ENCODE peak calls at places on chromosome 20, in five cellular contexts. R, U, T, F and N are unnamed samples.

GRCh38 chr20:1844723-1845523 is 50.3 kb upstream of the SIRPA start:
- DNase-seq in R (peak; percentile 61), U (peak; percentile 93), T (peak; percentile 92), F (peak; percentile 55), N (no peak)

GRCh38 chr20:55211481-55211880 is 736.1 kb downstream of the DOK5 start:
- DNase-seq in R (no peak), U (no peak), T (no peak), F (no peak), N (no peak)

GRCh38 chr20:40993794-40994540 is 34.7 kb upstream of the TOP1 start:
- DNase-seq in R (no peak), U (no peak), T (no peak), F (no peak), N (no peak)

GRCh38 chr20:20946122-20946759 is 159.9 kb downstream of the LINC00237 start:
- DNase-seq in R (no peak), U (no peak), T (no peak), F (peak; percentile 1), N (no peak)

GRCh38 chr20:51979226-51979625 is 176.9 kb upstream of the SALL4 start:
- DNase-seq in R (no peak), U (no peak), T (peak; percentile 31), F (no peak), N (no peak)

GRCh38 chr20:10970109-10970508 is 296.3 kb upstream of the JAG1 start:
- DNase-seq in R (no peak), U (no peak), T (peak; percentile 29), F (peak; percentile 72), N (no peak)

GRCh38 chr20:29689411-29690225 is 1567.8 kb upstream of the DEFB115 start:
- DNase-seq in R (no peak), U (no peak), T (peak; percentile 65), F (no peak), N (no peak)

GRCh38 chr20:61532736-61533135 is 280.7 kb downstream of the CDH4 start:
- DNase-seq in R (no peak), U (no peak), T (no peak), F (no peak), N (no peak)

GRCh38 chr20:10540636-10541493 is 105.8 kb downstream of the SLX4IP start:
- DNase-seq in R (no peak), U (no peak), T (peak; percentile 85), F (peak; percentile 92), N (no peak)

GRCh38 chr20:56551571-56551970 is 18.5 kb downstream of the FAM209B start:
- DNase-seq in R (no peak), U (no peak), T (no peak), F (no peak), N (no peak)

GRCh38 chr20:56552911-56553629 is 20.0 kb downstream of the FAM209B start:
- DNase-seq in R (no peak), U (no peak), T (no peak), F (no peak), N (no peak)

GRCh38 chr20:56558968-56559367 is 25.9 kb downstream of the FAM209B start:
- DNase-seq in R (no peak), U (no peak), T (no peak), F (no peak), N (no peak)

GRCh38 chr20:56554869-56555268 is 21.8 kb downstream of the FAM209B start:
- DNase-seq in R (peak; percentile 63), U (peak; percentile 81), T (peak; percentile 97), F (peak; percentile 98), N (peak; percentile 42)
- TF ChIP-seq CTCF in R (peak; percentile 5), U (peak; percentile 8), T (no peak), F (no peak), N (no peak)

DNA sequence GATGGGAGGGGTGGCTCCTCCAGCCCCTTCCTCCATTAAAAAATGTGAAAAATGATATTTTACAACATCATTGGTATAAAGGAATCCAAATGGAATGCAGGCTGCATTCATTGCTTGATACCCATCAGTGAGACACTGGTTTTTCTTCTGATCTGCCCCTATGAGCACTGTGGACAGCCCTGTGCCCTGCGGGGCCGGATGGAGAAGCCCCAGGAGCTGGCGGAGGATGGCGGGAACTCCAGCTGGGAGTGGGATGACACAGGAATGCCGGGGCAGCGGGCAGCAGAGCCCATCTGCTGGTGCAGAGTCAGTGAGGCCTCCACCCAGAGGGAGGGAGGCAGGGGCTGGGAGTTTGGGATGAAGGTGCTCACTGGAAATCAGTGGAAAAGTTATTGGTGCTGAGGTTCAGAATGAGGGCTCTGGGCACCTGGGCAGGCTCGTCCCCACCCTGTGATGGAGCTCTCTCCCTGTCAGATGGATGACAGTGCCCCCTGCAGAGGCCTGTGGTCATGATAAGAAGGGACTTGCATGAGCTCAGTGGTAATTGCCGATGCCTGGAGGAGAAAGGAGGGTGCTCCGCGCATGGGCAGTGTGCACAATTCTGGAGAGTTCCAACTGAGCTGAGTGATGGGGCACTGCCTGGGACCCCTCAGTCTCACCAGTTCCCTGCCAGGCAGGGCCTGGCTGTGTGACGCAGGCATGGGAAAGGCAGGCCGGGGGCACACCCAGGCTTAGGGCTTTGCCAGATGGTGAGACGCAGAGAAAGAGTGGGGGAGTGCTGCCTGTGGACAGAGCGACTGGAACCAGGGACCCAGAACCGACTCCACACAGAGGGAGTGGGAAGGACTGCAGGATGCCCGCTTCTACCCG is 23.2 kb downstream of the CTCFL start:
- DNase-seq in R (no peak), U (no peak), T (peak; percentile 5), F (peak; percentile 30), N (no peak)
- TF ChIP-seq CTCF in R (no peak), U (no peak), T (no peak), F (no peak), N (no peak)

GRCh38 chr20:31449511-31450128 is 9.2 kb downstream of the DEFB123 start:
- DNase-seq in R (no peak), U (no peak), T (no peak), F (no peak), N (no peak)

GRCh38 chr20:31446084-31446819 is 5.8 kb downstream of the DEFB123 start:
- DNase-seq in R (no peak), U (no peak), T (no peak), F (no peak), N (no peak)
- TF ChIP-seq CTCF in R (no peak), U (no peak), T (no peak), F (no peak), N (no peak)

GRCh38 chr20:44888226-44889103 is 3.0 kb downstream of the YWHAB start:
- DNase-seq in R (no peak), U (no peak), T (peak; percentile 32), F (no peak), N (no peak)
- TF ChIP-seq CTCF in R (peak; percentile 15), U (peak; percentile 25), T (peak; percentile 41), F (no peak), N (no peak)

GRCh38 chr20:19073584-19074198 is 138.8 kb upstream of the SLC24A3 start:
- DNase-seq in R (no peak), U (no peak), T (no peak), F (no peak), N (no peak)
- TF ChIP-seq CTCF in R (peak; percentile 33), U (no peak), T (no peak), F (no peak), N (no peak)

GRCh38 chr20:49481116-49481515 is 1.4 kb downstream of the KCNB1 start:
- DNase-seq in R (no peak), U (no peak), T (no peak), F (no peak), N (no peak)

GRCh38 chr20:49483706-49484101 is 1.2 kb upstream of the KCNB1 start:
- DNase-seq in R (no peak), U (no peak), T (no peak), F (no peak), N (no peak)

GRCh38 chr20:49483018-49483705 is 694 bp upstream of the KCNB1 start:
- DNase-seq in R (no peak), U (no peak), T (no peak), F (no peak), N (no peak)

GRCh38 chr20:49482173-49482572 is 295 bp downstream of the KCNB1 start:
- DNase-seq in R (no peak), U (no peak), T (no peak), F (no peak), N (no peak)

DNA sequence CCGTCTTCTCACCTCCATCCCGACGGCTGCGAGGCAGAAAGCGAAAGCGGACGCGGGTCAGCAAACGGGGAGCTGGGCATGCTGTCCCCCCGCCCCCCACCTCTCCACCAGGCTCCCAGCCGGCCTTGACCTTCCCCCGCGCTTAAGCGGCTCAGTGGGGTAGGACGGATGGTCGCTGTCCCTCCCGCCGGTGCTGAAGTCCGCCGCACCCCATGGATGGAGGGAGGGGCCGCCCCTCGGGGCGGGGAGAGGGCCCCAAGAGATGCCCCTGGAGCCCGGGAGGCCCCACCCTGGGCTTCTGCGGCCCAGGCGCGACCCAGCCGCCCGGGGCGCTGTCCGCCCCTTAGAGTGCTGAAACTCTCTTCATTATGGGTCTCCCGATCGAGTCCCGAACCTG is at the start of gene KCNB1:
- DNase-seq in R (peak; percentile 59), U (no peak), T (peak; percentile 76), F (peak; percentile 49), N (peak; percentile 49)
- TF ChIP-seq CTCF in R (peak; percentile 20), U (no peak), T (no peak), F (no peak), N (no peak)

GRCh38 chr20:584375-585301 is 25.5 kb downstream of the TCF15 start:
- DNase-seq in R (peak; percentile 52), U (no peak), T (no peak), F (no peak), N (no peak)

GRCh38 chr20:591941-592340 is 18.2 kb downstream of the TCF15 start:
- DNase-seq in R (no peak), U (no peak), T (no peak), F (no peak), N (no peak)

GRCh38 chr20:588476-588875 is 21.6 kb downstream of the TCF15 start:
- DNase-seq in R (no peak), U (no peak), T (no peak), F (no peak), N (no peak)

GRCh38 chr20:592506-592905 is 17.6 kb downstream of the TCF15 start:
- DNase-seq in R (no peak), U (no peak), T (no peak), F (no peak), N (no peak)

GRCh38 chr20:588932-589672 is 21.0 kb downstream of the TCF15 start:
- DNase-seq in R (no peak), U (no peak), T (no peak), F (no peak), N (no peak)
- TF ChIP-seq CTCF in R (peak; percentile 7), U (no peak), T (no peak), F (no peak), N (no peak)

DNA sequence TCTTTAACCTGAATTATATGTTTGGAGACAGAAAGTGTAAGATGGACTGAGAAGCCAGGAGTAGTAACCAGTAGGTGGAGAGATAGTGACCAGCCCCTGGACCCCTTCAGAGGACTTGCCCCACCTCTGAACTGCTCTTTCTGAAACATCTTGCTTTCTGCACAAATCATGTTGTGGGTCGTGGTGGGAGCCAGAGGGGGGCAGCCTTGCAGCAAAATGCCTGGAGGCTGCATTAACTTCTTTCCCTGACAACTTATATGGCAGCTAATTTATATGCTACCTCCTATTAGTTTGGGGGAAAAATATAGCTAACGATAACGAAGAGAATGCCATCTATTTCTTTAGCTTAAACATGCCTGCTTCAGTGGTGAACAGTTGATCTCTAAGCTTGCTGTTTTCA is 859.8 kb downstream of the MAFB start:
- DNase-seq in R (no peak), U (no peak), T (peak; percentile 48), F (peak; percentile 40), N (no peak)
- TF ChIP-seq CTCF in R (peak; percentile 39), U (peak; percentile 79), T (peak; percentile 65), F (peak; percentile 63), N (no peak)

GRCh38 chr20:62666736-62667529 is 24.6 kb downstream of the SLCO4A1 start:
- DNase-seq in R (peak; percentile 77), U (no peak), T (peak; percentile 53), F (no peak), N (no peak)
- TF ChIP-seq CTCF in R (no peak), U (no peak), T (no peak), F (no peak), N (no peak)